ENCODE peak calls at places on chromosomes 7 and 10, in six cellular contexts. R is heart left ventricle, A is cardiac muscle cell, X is SK-N-SH, C is tibial artery, K is Caco-2. S is an unnamed sample. For H3K4me1, the result is how much of the 10 kb centered on the place peaks cover.

GRCh38 chr7:121500659-121501058 is 104.6 kb upstream of the FAM3C start:
- DNase-seq in K (no peak), R (no peak), C (no peak), A (no peak), X (no peak), S (no peak)

GRCh38 chr7:7536396-7537019 is 835 bp upstream of the COL28A1 start:
- DNase-seq in R (no peak), K (no peak), C (no peak), A (no peak), X (no peak), S (no peak)

GRCh38 chr10:127921751-127922140 is 14.8 kb downstream of the PTPRE start:
- DNase-seq in X (no peak), K (no peak), A (no peak), C (no peak), R (no peak), S (no peak)

GRCh38 chr7:72326365-72326764 is 85.8 kb downstream of the CALN1 start:
- DNase-seq in X (no peak), R (no peak), A (no peak), C (no peak), K (no peak), S (no peak)

GRCh38 chr7:124276005-124276606 is 243.2 kb upstream of the TMEM229A start:
- DNase-seq in X (peak), A (peak), K (peak), R (no peak), C (no peak), S (no peak)

GRCh38 chr7:41977165-41977651 is 259.8 kb downstream of the GLI3 start:
- DNase-seq in X (peak), R (peak), A (peak), K (peak), C (no peak), S (no peak)

GRCh38 chr7:92768501-92769360 is 67.6 kb downstream of the CDK6 start:
- DNase-seq in C (no peak), K (no peak), X (peak), A (no peak), R (no peak), S (no peak)

GRCh38 chr7:116588225-116588624 is 63.4 kb downstream of the CAV1 start:
- DNase-seq in K (no peak), C (no peak), X (no peak), R (peak), A (peak), S (no peak)

GRCh38 chr10:17348111-17349008 is 106.0 kb downstream of the ST8SIA6 start:
- DNase-seq in C (peak), K (no peak), X (peak), A (peak), R (peak), S (peak)

GRCh38 chr10:84563868-84564267 is 235.5 kb downstream of the CCSER2 start:
- DNase-seq in X (no peak), A (no peak), R (no peak), K (no peak), C (no peak), S (no peak)

GRCh38 chr10:5668429-5668828 is 2.0 kb upstream of the ASB13 start:
- DNase-seq in R (no peak), X (no peak), C (no peak), A (no peak), K (no peak), S (no peak)

GRCh38 chr10:8053446-8054242 is 844 bp upstream of the GATA3 start:
- DNase-seq in R (peak), K (peak), C (peak), A (peak), X (peak), S (peak)

GRCh38 chr7:51376420-51377092 is 59.9 kb upstream of the COBL start:
- DNase-seq in X (no peak), R (no peak), A (peak), C (no peak), K (peak), S (no peak)

GRCh38 chr7:29095666-29096560 is 50.4 kb downstream of the CPVL start:
- DNase-seq in R (no peak), A (peak), C (no peak), K (no peak), X (no peak), S (no peak)

GRCh38 chr7:38195804-38196595 is 18.0 kb downstream of the STARD3NL start:
- DNase-seq in X (no peak), C (no peak), K (no peak), A (peak), R (no peak), S (no peak)

GRCh38 chr10:119216137-119216536 is 8.8 kb downstream of the GRK5 start:
- DNase-seq in A (no peak), X (no peak), C (no peak), K (no peak), R (no peak), S (no peak)

GRCh38 chr7:116809636-116810266 is 52.6 kb upstream of the CAPZA2 start:
- DNase-seq in K (peak), R (peak), X (peak), C (no peak), A (peak), S (no peak)

GRCh38 chr10:103254538-103255325 is 9.0 kb downstream of the RPEL1 start:
- DNase-seq in X (no peak), R (no peak), K (no peak), C (no peak), A (peak), S (no peak)

GRCh38 chr10:87829986-87830732 is 12.1 kb upstream of the ATAD1 start:
- DNase-seq in R (no peak), X (no peak), A (no peak), C (no peak), K (no peak), S (no peak)

GRCh38 chr7:54940748-54941147 is 78.1 kb upstream of the EGFR start:
- DNase-seq in R (no peak), A (no peak), C (no peak), K (no peak), X (no peak), S (no peak)

GRCh38 chr7:44735403-44736165 is 13.1 kb upstream of the ZMIZ2 start:
- DNase-seq in K (no peak), R (no peak), X (no peak), A (peak), C (no peak), S (no peak)

GRCh38 chr10:23343591-23344225 is 889 bp downstream of the C10orf67 start:
- DNase-seq in R (peak), A (peak), X (peak), K (peak), C (no peak), S (peak)

GRCh38 chr7:27213150-27213903 is 13.4 kb upstream of the HOXA13 start:
- DNase-seq in A (no peak), R (no peak), X (peak), K (no peak), C (peak), S (no peak)

GRCh38 chr10:12564173-12564572 is 214.8 kb downstream of the CAMK1D start:
- DNase-seq in K (no peak), R (no peak), X (no peak), A (peak), C (no peak), S (no peak)

GRCh38 chr7:121305109-121305508 is 23.7 kb upstream of the WNT16 start:
- DNase-seq in X (no peak), C (no peak), A (peak), R (no peak), K (no peak), S (no peak)

GRCh38 chr7:80440908-80441307 is 71.0 kb downstream of the GNAT3 start:
- DNase-seq in K (no peak), A (peak), X (no peak), C (no peak), R (no peak), S (no peak)

GRCh38 chr10:90968448-90969086 is 47.7 kb upstream of the ANKRD1 start:
- DNase-seq in A (peak), C (no peak), R (no peak), X (peak), K (no peak), S (no peak)

GRCh38 chr7:2812831-2813230 is 31.3 kb downstream of the GNA12 start:
- DNase-seq in C (no peak), X (no peak), R (no peak), K (no peak), A (no peak), S (no peak)

GRCh38 chr10:17335065-17335464 is 107.0 kb downstream of the VIM start:
- DNase-seq in K (no peak), C (no peak), A (peak), X (no peak), R (no peak), S (no peak)

GRCh38 chr10:88792656-88793055 is 9.9 kb upstream of the LIPM start:
- DNase-seq in A (peak), K (no peak), C (peak), R (peak), X (no peak), S (no peak)

GRCh38 chr7:138027100-138027499 is 25.2 kb upstream of the CREB3L2 start:
- DNase-seq in K (no peak), R (no peak), A (no peak), X (no peak), C (no peak), S (no peak)

GRCh38 chr10:83990126-83990525 is 149.2 kb upstream of the GHITM start:
- DNase-seq in C (no peak), X (no peak), R (no peak), K (no peak), A (no peak), S (no peak)

GRCh38 chr10:71971311-71971731 is 7.1 kb downstream of the CHST3 start:
- DNase-seq in A (no peak), R (no peak), C (no peak), K (no peak), X (no peak), S (no peak)

GRCh38 chr10:71968553-71969474 is 4.6 kb downstream of the CHST3 start:
- DNase-seq in A (peak), K (peak), C (no peak), X (peak), R (no peak), S (no peak)

GRCh38 chr10:71970869-71971268 is 6.7 kb downstream of the CHST3 start:
- DNase-seq in R (no peak), K (no peak), C (no peak), A (no peak), X (peak), S (no peak)

GRCh38 chr10:71969929-71970328 is 5.7 kb downstream of the CHST3 start:
- DNase-seq in R (no peak), A (no peak), C (peak), X (peak), K (no peak), S (no peak)

GRCh38 chr10:71970331-71970730 is 6.1 kb downstream of the CHST3 start:
- DNase-seq in C (no peak), K (peak), R (no peak), X (peak), A (no peak), S (no peak)
- TF ChIP-seq CTCF in C (peak), K (peak), R (no peak), X (peak), A (peak), S (no peak)

GRCh38 chr10:79145174-79145483 is 76.4 kb downstream of the ZMIZ1 start:
- DNase-seq in R (no peak), A (no peak), K (no peak), C (no peak), X (no peak), S (no peak)

GRCh38 chr10:79145517-79146470 is 77.0 kb downstream of the ZMIZ1 start:
- DNase-seq in C (no peak), A (no peak), X (no peak), R (no peak), K (no peak), S (no peak)

GRCh38 chr10:79147306-79147705 is 78.5 kb downstream of the ZMIZ1 start:
- DNase-seq in K (no peak), R (no peak), X (no peak), A (no peak), C (no peak), S (no peak)

GRCh38 chr10:79147796-79148451 is 79.2 kb downstream of the ZMIZ1 start:
- DNase-seq in X (no peak), K (no peak), C (no peak), A (no peak), R (no peak), S (no peak)

GRCh38 chr10:79146611-79147130 is 77.9 kb downstream of the ZMIZ1 start:
- DNase-seq in R (peak), C (peak), X (no peak), K (no peak), A (no peak), S (peak)
- H3K4me1 ChIP-seq in R (half or more), C (under half), X (under half), K (under half), A (half or more), S (half or more)

GRCh38 chr10:116668446-116668845 is 47.7 kb downstream of the PNLIPRP2 start:
- DNase-seq in X (no peak), K (no peak), C (no peak), R (no peak), A (no peak), S (no peak)

GRCh38 chr10:116671274-116671926 is 50.6 kb downstream of the PNLIPRP2 start:
- DNase-seq in A (peak), X (no peak), K (no peak), C (no peak), R (no peak), S (no peak)

GRCh38 chr10:116669832-116670644 is 49.3 kb downstream of the PNLIPRP2 start:
- DNase-seq in A (peak), X (peak), R (no peak), K (no peak), C (no peak), S (no peak)

GRCh38 chr10:116669080-116669479 is 48.3 kb downstream of the PNLIPRP2 start:
- DNase-seq in X (no peak), K (no peak), A (no peak), R (no peak), C (no peak), S (no peak)

DNA sequence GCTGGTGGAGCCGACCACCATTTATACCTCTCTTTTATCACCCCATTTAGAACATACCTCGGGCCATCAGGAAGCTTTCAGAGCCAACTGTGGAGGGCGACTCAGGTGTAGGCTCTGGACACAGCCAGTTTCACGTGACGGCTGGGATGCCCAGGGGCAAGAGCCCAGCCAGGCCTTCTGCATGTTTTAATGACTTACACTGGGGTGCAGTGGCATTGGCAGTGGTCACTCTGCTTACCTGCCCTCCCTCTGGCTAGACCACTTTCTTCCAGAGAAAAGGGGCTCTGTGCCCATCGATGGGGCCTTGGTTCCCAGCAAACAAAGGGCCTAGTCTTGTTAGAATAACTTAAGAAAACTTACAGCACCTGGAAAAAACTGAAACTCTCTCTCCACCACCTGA is 50.0 kb downstream of the PNLIPRP2 start:
- DNase-seq in K (no peak), A (no peak), X (no peak), R (no peak), C (no peak), S (no peak)
- H3K4me3 ChIP-seq in K (no peak), A (no peak), X (no peak), R (no peak), C (no peak), S (no peak)

DNA sequence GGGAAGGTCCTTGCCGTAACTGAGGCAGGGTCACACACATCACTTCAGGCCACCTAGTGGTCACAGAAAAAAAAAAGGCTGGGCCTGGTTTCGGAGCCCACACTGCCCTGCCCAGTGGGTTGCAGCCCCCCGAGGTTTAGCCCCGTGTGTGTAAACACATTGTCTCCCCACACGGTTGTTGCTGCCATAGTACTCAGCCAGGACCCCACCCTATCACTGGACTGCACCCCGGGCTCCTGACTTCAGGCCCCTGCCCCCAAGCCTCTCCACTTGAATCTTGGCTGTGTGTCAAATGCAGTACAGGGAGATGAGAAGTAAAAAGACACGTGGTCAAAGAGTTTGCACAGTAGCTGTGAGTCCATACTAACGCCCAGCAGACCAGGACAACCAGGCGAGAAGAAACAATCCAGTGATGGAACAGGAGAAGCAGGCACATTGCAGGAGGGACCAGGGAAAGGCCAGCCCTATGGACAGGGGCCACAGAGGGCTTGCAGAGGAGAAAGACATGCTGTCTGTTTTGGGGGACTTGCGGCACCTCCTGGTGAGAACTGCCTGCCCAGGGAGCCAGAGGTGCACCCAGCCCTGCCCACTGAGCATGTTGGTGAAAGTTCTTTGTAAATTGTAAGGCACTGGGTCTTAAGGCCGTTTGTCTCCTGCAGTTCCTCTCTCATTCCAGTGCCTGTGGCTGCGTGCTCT is 91.3 kb upstream of the MACROH2A2 start:
- DNase-seq in C (no peak), X (peak), R (no peak), A (peak), K (peak), S (no peak)
- TF ChIP-seq CTCF in C (no peak), X (peak), R (no peak), A (peak), K (peak), S (no peak)

GRCh38 chr7:30468041-30468440 is 10.5 kb downstream of the NOD1 start:
- DNase-seq in X (no peak), K (no peak), R (peak), A (no peak), C (no peak), S (no peak)

GRCh38 chr7:30465342-30466170 is 13.0 kb downstream of the NOD1 start:
- DNase-seq in X (no peak), K (no peak), R (no peak), A (peak), C (no peak), S (no peak)

GRCh38 chr7:30466266-30466665 is 12.3 kb downstream of the NOD1 start:
- DNase-seq in R (no peak), X (no peak), C (no peak), A (peak), K (no peak), S (no peak)

GRCh38 chr7:30468791-30469190 is 9.8 kb downstream of the NOD1 start:
- DNase-seq in C (no peak), A (peak), K (no peak), R (no peak), X (no peak), S (no peak)

DNA sequence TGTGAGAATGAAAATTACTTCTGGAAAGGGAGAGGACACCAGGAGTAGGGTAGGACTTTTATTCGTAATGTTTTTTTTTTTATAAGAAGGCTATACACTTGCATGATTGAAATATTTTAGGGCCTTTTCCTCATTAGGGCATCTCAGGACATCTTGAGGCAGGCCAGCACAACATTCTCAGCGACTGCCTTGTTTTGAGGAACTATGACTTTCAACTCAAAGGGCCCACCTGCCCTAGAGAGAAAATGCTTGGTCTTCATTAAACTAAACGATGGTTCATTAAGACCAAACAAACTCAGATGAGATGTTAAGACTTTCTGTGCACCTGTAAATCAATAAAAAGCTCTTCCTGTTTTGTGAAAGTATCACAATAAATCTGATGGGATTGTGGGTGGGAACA is 11.3 kb downstream of the NOD1 start:
- DNase-seq in C (no peak), R (peak), X (no peak), K (no peak), A (no peak), S (no peak)
- H3K4me1 ChIP-seq in C (under half), R (under half), X (under half), K (under half), A (half or more), S (under half)

S was measured in mucosa of descending colon.